ENCODE peak calls at places on chromosomes 3 and 15, in nine cellular contexts. One of them, this sample, is unnamed.

GRCh38 chr3:53800041-53800440 is 46.2 kb downstream of the CHDH start:
- DNase-seq in A549: no peak
- DNase-seq in CD8-positive, alpha-beta memory T cell: no peak
- DNase-seq in sigmoid colon: no peak
- DNase-seq in psoas muscle: no peak
- DNase-seq in heart left ventricle: no peak
- DNase-seq in right cardiac atrium: no peak
- DNase-seq in DND-41: no peak
- DNase-seq in left ventricle myocardium inferior: no peak
- DNase-seq in this sample: no peak

GRCh38 chr3:54870423-54870822 is 57.4 kb downstream of the LRTM1 start:
- DNase-seq in sigmoid colon: no peak
- DNase-seq in DND-41: no peak
- DNase-seq in left ventricle myocardium inferior: no peak
- DNase-seq in A549: peak; percentile 47
- DNase-seq in psoas muscle: no peak
- DNase-seq in right cardiac atrium: no peak
- DNase-seq in heart left ventricle: no peak
- DNase-seq in CD8-positive, alpha-beta memory T cell: no peak
- DNase-seq in this sample: no peak

GRCh38 chr3:18393906-18394305 is 31.2 kb downstream of the SATB1 start:
- DNase-seq in heart left ventricle: no peak
- DNase-seq in right cardiac atrium: no peak
- DNase-seq in DND-41: no peak
- DNase-seq in CD8-positive, alpha-beta memory T cell: no peak
- DNase-seq in A549: no peak
- DNase-seq in psoas muscle: no peak
- DNase-seq in left ventricle myocardium inferior: no peak
- DNase-seq in sigmoid colon: no peak
- DNase-seq in this sample: no peak

GRCh38 chr3:115239717-115240116 is 92.6 kb upstream of the ZBTB20 start:
- DNase-seq in psoas muscle: peak; percentile 53
- DNase-seq in DND-41: no peak
- DNase-seq in sigmoid colon: peak; percentile 60
- DNase-seq in A549: peak; percentile 96
- DNase-seq in CD8-positive, alpha-beta memory T cell: no peak
- DNase-seq in left ventricle myocardium inferior: peak; percentile 25
- DNase-seq in right cardiac atrium: peak; percentile 42
- DNase-seq in heart left ventricle: peak; percentile 87
- DNase-seq in this sample: no peak

GRCh38 chr3:185549651-185550111 is 2.7 kb downstream of the LIPH start:
- DNase-seq in psoas muscle: no peak
- DNase-seq in CD8-positive, alpha-beta memory T cell: no peak
- DNase-seq in A549: peak; percentile 57
- DNase-seq in heart left ventricle: no peak
- DNase-seq in left ventricle myocardium inferior: no peak
- DNase-seq in right cardiac atrium: peak; percentile 56
- DNase-seq in sigmoid colon: no peak
- DNase-seq in DND-41: no peak
- DNase-seq in this sample: no peak

GRCh38 chr3:197482001-197482400 is 73.8 kb downstream of the BDH1 start:
- DNase-seq in sigmoid colon: no peak
- DNase-seq in DND-41: no peak
- DNase-seq in psoas muscle: no peak
- DNase-seq in A549: no peak
- DNase-seq in CD8-positive, alpha-beta memory T cell: no peak
- DNase-seq in left ventricle myocardium inferior: no peak
- DNase-seq in right cardiac atrium: no peak
- DNase-seq in heart left ventricle: no peak
- DNase-seq in this sample: no peak

GRCh38 chr3:157127268-157127667 is 32.7 kb downstream of the CCNL1 start:
- DNase-seq in heart left ventricle: no peak
- DNase-seq in sigmoid colon: no peak
- DNase-seq in right cardiac atrium: no peak
- DNase-seq in DND-41: no peak
- DNase-seq in CD8-positive, alpha-beta memory T cell: no peak
- DNase-seq in psoas muscle: no peak
- DNase-seq in A549: no peak
- DNase-seq in left ventricle myocardium inferior: no peak
- DNase-seq in this sample: no peak

GRCh38 chr3:114706591-114707224 is 412.9 kb downstream of the TIGIT start:
- DNase-seq in psoas muscle: no peak
- DNase-seq in left ventricle myocardium inferior: no peak
- DNase-seq in sigmoid colon: no peak
- DNase-seq in right cardiac atrium: no peak
- DNase-seq in A549: peak; percentile 66
- DNase-seq in DND-41: no peak
- DNase-seq in heart left ventricle: no peak
- DNase-seq in CD8-positive, alpha-beta memory T cell: no peak
- DNase-seq in this sample: no peak

GRCh38 chr15:40630313-40630712 is 36.3 kb downstream of the KNL1 start:
- DNase-seq in A549: no peak
- DNase-seq in psoas muscle: no peak
- DNase-seq in heart left ventricle: no peak
- DNase-seq in left ventricle myocardium inferior: no peak
- DNase-seq in CD8-positive, alpha-beta memory T cell: no peak
- DNase-seq in right cardiac atrium: no peak
- DNase-seq in sigmoid colon: no peak
- DNase-seq in DND-41: no peak
- DNase-seq in this sample: no peak

GRCh38 chr15:44222478-44222877 is 27.4 kb upstream of the FRMD5 start:
- DNase-seq in right cardiac atrium: no peak
- DNase-seq in psoas muscle: no peak
- DNase-seq in left ventricle myocardium inferior: no peak
- DNase-seq in sigmoid colon: no peak
- DNase-seq in CD8-positive, alpha-beta memory T cell: no peak
- DNase-seq in DND-41: no peak
- DNase-seq in A549: no peak
- DNase-seq in heart left ventricle: no peak
- DNase-seq in this sample: no peak

GRCh38 chr3:45507820-45508317 is 86.7 kb upstream of the LIMD1 start:
- DNase-seq in DND-41: peak; percentile 88
- DNase-seq in left ventricle myocardium inferior: peak; percentile 32
- DNase-seq in right cardiac atrium: peak; percentile 77
- DNase-seq in heart left ventricle: peak; percentile 50
- DNase-seq in sigmoid colon: no peak
- DNase-seq in CD8-positive, alpha-beta memory T cell: no peak
- DNase-seq in A549: peak; percentile 27
- DNase-seq in psoas muscle: peak; percentile 73
- DNase-seq in this sample: no peak

GRCh38 chr3:72818092-72818721 is 30.0 kb downstream of the SHQ1 start:
- DNase-seq in left ventricle myocardium inferior: no peak
- DNase-seq in DND-41: no peak
- DNase-seq in sigmoid colon: no peak
- DNase-seq in right cardiac atrium: no peak
- DNase-seq in heart left ventricle: no peak
- DNase-seq in A549: peak; percentile 13
- DNase-seq in psoas muscle: no peak
- DNase-seq in CD8-positive, alpha-beta memory T cell: no peak
- DNase-seq in this sample: no peak

GRCh38 chr3:16817201-16817600 is 67.6 kb upstream of the PLCL2 start:
- DNase-seq in sigmoid colon: no peak
- DNase-seq in A549: no peak
- DNase-seq in CD8-positive, alpha-beta memory T cell: no peak
- DNase-seq in psoas muscle: no peak
- DNase-seq in left ventricle myocardium inferior: no peak
- DNase-seq in right cardiac atrium: no peak
- DNase-seq in heart left ventricle: no peak
- DNase-seq in DND-41: no peak
- DNase-seq in this sample: no peak

GRCh38 chr15:48966595-48967301 is 3.0 kb upstream of the SHC4 start:
- DNase-seq in left ventricle myocardium inferior: no peak
- DNase-seq in sigmoid colon: no peak
- DNase-seq in right cardiac atrium: no peak
- DNase-seq in CD8-positive, alpha-beta memory T cell: peak; percentile 19
- DNase-seq in heart left ventricle: no peak
- DNase-seq in A549: no peak
- DNase-seq in DND-41: peak; percentile 74
- DNase-seq in psoas muscle: no peak
- DNase-seq in this sample: no peak

DNA sequence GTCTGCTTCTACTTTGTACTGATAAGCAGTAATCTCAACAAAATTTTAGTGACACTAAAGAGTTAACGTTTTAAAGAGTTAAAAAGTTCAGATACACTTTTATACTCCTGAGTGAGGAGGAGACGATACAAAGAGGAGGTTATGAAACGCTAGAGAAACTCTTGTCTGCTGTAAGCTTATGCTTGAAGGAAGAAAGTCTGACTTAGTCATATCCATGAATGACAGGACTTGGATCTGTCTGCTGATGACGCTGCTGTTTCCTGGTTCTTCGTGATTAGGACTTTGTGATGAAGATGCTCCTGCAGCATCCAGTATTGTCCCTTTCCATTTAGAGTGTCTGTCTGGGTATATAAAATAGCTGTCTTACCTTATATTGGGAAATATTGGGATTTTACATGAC is 15.8 kb downstream of the TCF12 start:
- DNase-seq in psoas muscle: no peak
- DNase-seq in heart left ventricle: no peak
- DNase-seq in right cardiac atrium: no peak
- DNase-seq in A549: peak; percentile 26
- DNase-seq in CD8-positive, alpha-beta memory T cell: no peak
- DNase-seq in DND-41: no peak
- DNase-seq in sigmoid colon: no peak
- DNase-seq in left ventricle myocardium inferior: no peak
- DNase-seq in this sample: no peak
- H3K9me3 ChIP-seq in psoas muscle: peaks cover 5% of the 10 kb centered on the region
- H3K9me3 ChIP-seq in heart left ventricle: no peaks in the 10 kb centered on the region
- H3K9me3 ChIP-seq in right cardiac atrium: no peaks in the 10 kb centered on the region
- H3K9me3 ChIP-seq in A549: no peaks in the 10 kb centered on the region
- H3K9me3 ChIP-seq in CD8-positive, alpha-beta memory T cell: no peaks in the 10 kb centered on the region
- H3K9me3 ChIP-seq in DND-41: no peaks in the 10 kb centered on the region
- H3K9me3 ChIP-seq in sigmoid colon: peaks cover 2% of the 10 kb centered on the region
- H3K9me3 ChIP-seq in left ventricle myocardium inferior: peaks cover 14% of the 10 kb centered on the region
- H3K9me3 ChIP-seq in this sample: no peaks in the 10 kb centered on the region

GRCh38 chr15:79874242-79874641 is 22.6 kb downstream of the MTHFS start:
- DNase-seq in left ventricle myocardium inferior: no peak
- DNase-seq in psoas muscle: no peak
- DNase-seq in right cardiac atrium: no peak
- DNase-seq in DND-41: no peak
- DNase-seq in CD8-positive, alpha-beta memory T cell: no peak
- DNase-seq in heart left ventricle: no peak
- DNase-seq in sigmoid colon: no peak
- DNase-seq in A549: no peak
- DNase-seq in this sample: no peak

GRCh38 chr15:79878078-79878705 is 18.6 kb downstream of the MTHFS start:
- DNase-seq in DND-41: no peak
- DNase-seq in heart left ventricle: no peak
- DNase-seq in sigmoid colon: no peak
- DNase-seq in right cardiac atrium: no peak
- DNase-seq in A549: peak; percentile 62
- DNase-seq in left ventricle myocardium inferior: no peak
- DNase-seq in CD8-positive, alpha-beta memory T cell: no peak
- DNase-seq in psoas muscle: no peak
- DNase-seq in this sample: no peak

GRCh38 chr15:79875213-79875612 is 21.6 kb downstream of the MTHFS start:
- DNase-seq in left ventricle myocardium inferior: no peak
- DNase-seq in psoas muscle: no peak
- DNase-seq in CD8-positive, alpha-beta memory T cell: no peak
- DNase-seq in A549: no peak
- DNase-seq in sigmoid colon: no peak
- DNase-seq in right cardiac atrium: no peak
- DNase-seq in DND-41: no peak
- DNase-seq in heart left ventricle: no peak
- DNase-seq in this sample: no peak

GRCh38 chr15:79872358-79873017 is 24.3 kb downstream of the MTHFS start:
- DNase-seq in heart left ventricle: no peak
- DNase-seq in left ventricle myocardium inferior: no peak
- DNase-seq in DND-41: no peak
- DNase-seq in right cardiac atrium: no peak
- DNase-seq in CD8-positive, alpha-beta memory T cell: peak; percentile 59
- DNase-seq in sigmoid colon: no peak
- DNase-seq in psoas muscle: no peak
- DNase-seq in A549: peak; percentile 20
- DNase-seq in this sample: peak; percentile 27
- H3K9me3 ChIP-seq in heart left ventricle: peaks cover 39% of the 10 kb centered on the region
- H3K9me3 ChIP-seq in left ventricle myocardium inferior: peaks cover 40% of the 10 kb centered on the region
- H3K9me3 ChIP-seq in DND-41: peaks cover 10% of the 10 kb centered on the region
- H3K9me3 ChIP-seq in right cardiac atrium: peaks cover 2% of the 10 kb centered on the region
- H3K9me3 ChIP-seq in CD8-positive, alpha-beta memory T cell: peaks cover 10% of the 10 kb centered on the region
- H3K9me3 ChIP-seq in sigmoid colon: peaks cover 19% of the 10 kb centered on the region
- H3K9me3 ChIP-seq in psoas muscle: peaks cover 18% of the 10 kb centered on the region
- H3K9me3 ChIP-seq in A549: peaks cover 21% of the 10 kb centered on the region
- H3K9me3 ChIP-seq in this sample: peaks cover 4% of the 10 kb centered on the region

GRCh38 chr15:87680200-87680599 is 576.3 kb downstream of the NTRK3 start:
- DNase-seq in DND-41: no peak
- DNase-seq in A549: no peak
- DNase-seq in sigmoid colon: no peak
- DNase-seq in heart left ventricle: no peak
- DNase-seq in CD8-positive, alpha-beta memory T cell: no peak
- DNase-seq in psoas muscle: no peak
- DNase-seq in left ventricle myocardium inferior: no peak
- DNase-seq in right cardiac atrium: no peak
- DNase-seq in this sample: no peak

GRCh38 chr15:87682527-87682926 is 574.0 kb downstream of the NTRK3 start:
- DNase-seq in psoas muscle: no peak
- DNase-seq in heart left ventricle: no peak
- DNase-seq in A549: no peak
- DNase-seq in CD8-positive, alpha-beta memory T cell: no peak
- DNase-seq in sigmoid colon: no peak
- DNase-seq in left ventricle myocardium inferior: no peak
- DNase-seq in right cardiac atrium: no peak
- DNase-seq in DND-41: no peak
- DNase-seq in this sample: no peak

GRCh38 chr15:87686308-87686707 is 570.2 kb downstream of the NTRK3 start:
- DNase-seq in CD8-positive, alpha-beta memory T cell: no peak
- DNase-seq in heart left ventricle: no peak
- DNase-seq in sigmoid colon: no peak
- DNase-seq in A549: no peak
- DNase-seq in DND-41: no peak
- DNase-seq in psoas muscle: no peak
- DNase-seq in left ventricle myocardium inferior: no peak
- DNase-seq in right cardiac atrium: no peak
- DNase-seq in this sample: no peak

DNA sequence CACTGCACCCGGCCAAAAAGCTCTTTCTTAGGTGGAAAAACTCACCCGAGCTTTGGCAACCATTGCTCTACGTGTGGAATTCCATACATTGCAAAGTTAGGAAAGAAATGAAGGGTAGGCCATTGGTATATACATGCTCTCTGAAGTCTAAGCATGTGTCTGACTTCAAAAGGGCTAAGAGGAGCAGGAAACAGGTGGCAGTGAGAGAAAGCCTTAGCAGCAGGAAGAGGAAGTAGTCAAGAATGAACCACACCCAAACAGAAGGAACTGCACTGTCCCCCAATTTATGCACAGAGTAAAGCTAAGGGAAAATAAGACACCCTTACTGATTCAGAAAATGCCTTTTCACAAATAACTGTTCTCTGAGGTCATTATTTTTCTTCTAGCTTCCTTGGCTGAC is 575.5 kb downstream of the NTRK3 start:
- DNase-seq in heart left ventricle: no peak
- DNase-seq in left ventricle myocardium inferior: no peak
- DNase-seq in sigmoid colon: no peak
- DNase-seq in CD8-positive, alpha-beta memory T cell: no peak
- DNase-seq in right cardiac atrium: no peak
- DNase-seq in A549: no peak
- DNase-seq in DND-41: peak; percentile 9
- DNase-seq in psoas muscle: no peak
- DNase-seq in this sample: no peak
- H3K9me3 ChIP-seq in heart left ventricle: peaks cover 11% of the 10 kb centered on the region
- H3K9me3 ChIP-seq in left ventricle myocardium inferior: peaks cover 20% of the 10 kb centered on the region
- H3K9me3 ChIP-seq in sigmoid colon: no peaks in the 10 kb centered on the region
- H3K9me3 ChIP-seq in CD8-positive, alpha-beta memory T cell: no peaks in the 10 kb centered on the region
- H3K9me3 ChIP-seq in right cardiac atrium: peaks cover 2% of the 10 kb centered on the region
- H3K9me3 ChIP-seq in A549: peaks cover 13% of the 10 kb centered on the region
- H3K9me3 ChIP-seq in DND-41: no peaks in the 10 kb centered on the region
- H3K9me3 ChIP-seq in psoas muscle: no peaks in the 10 kb centered on the region
- H3K9me3 ChIP-seq in this sample: peaks cover 2% of the 10 kb centered on the region

GRCh38 chr3:179622023-179622422 is 17.4 kb downstream of the NDUFB5 start:
- DNase-seq in left ventricle myocardium inferior: no peak
- DNase-seq in sigmoid colon: no peak
- DNase-seq in heart left ventricle: no peak
- DNase-seq in CD8-positive, alpha-beta memory T cell: no peak
- DNase-seq in A549: no peak
- DNase-seq in psoas muscle: no peak
- DNase-seq in right cardiac atrium: no peak
- DNase-seq in DND-41: no peak
- DNase-seq in this sample: no peak
- H3K9me3 ChIP-seq in left ventricle myocardium inferior: no peaks in the 10 kb centered on the region
- H3K9me3 ChIP-seq in sigmoid colon: no peaks in the 10 kb centered on the region
- H3K9me3 ChIP-seq in heart left ventricle: no peaks in the 10 kb centered on the region
- H3K9me3 ChIP-seq in CD8-positive, alpha-beta memory T cell: no peaks in the 10 kb centered on the region
- H3K9me3 ChIP-seq in A549: no peaks in the 10 kb centered on the region
- H3K9me3 ChIP-seq in psoas muscle: peaks cover 5% of the 10 kb centered on the region
- H3K9me3 ChIP-seq in right cardiac atrium: no peaks in the 10 kb centered on the region
- H3K9me3 ChIP-seq in DND-41: no peaks in the 10 kb centered on the region
- H3K9me3 ChIP-seq in this sample: no peaks in the 10 kb centered on the region